ENCODE peak calls at places on chromosomes 16 and 17, in four cellular contexts. B is ascending aorta, F is epithelial cell of esophagus, M is T-helper 1 cell. C is an unnamed sample.

GRCh38 chr17:15478845-15479244 is 11.4 kb upstream of the CDRT4 start:
- DNase-seq in B (no peak), F (no peak), M (no peak), C (no peak)

GRCh38 chr16:87267566-87267965 is 49.6 kb downstream of the C16orf95 start:
- DNase-seq in B (no peak), F (no peak), M (no peak), C (no peak)

GRCh38 chr17:44221862-44222111 is 2.3 kb upstream of the UBTF start:
- DNase-seq in B (no peak), F (no peak), M (no peak), C (no peak)

GRCh38 chr16:51149721-51150158 is 1.3 kb downstream of the SALL1 start:
- DNase-seq in B (no peak), F (no peak), M (no peak), C (no peak)

GRCh38 chr16:35391328-35391727 is 1931.9 kb downstream of the TP53TG3F start:
- DNase-seq in B (no peak), F (peak; percentile 62), M (no peak), C (no peak)

GRCh38 chr17:32006957-32007462 is at the start of gene LRRC37B:
- DNase-seq in B (peak; percentile 93), F (peak; percentile 79), M (peak; percentile 83), C (peak; percentile 28)

GRCh38 chr16:2163211-2163881 is 7.8 kb downstream of the TRAF7 start:
- DNase-seq in B (no peak), F (peak; percentile 91), M (no peak), C (no peak)

GRCh38 chr16:83743241-83743640 is 64.5 kb upstream of the HSBP1 start:
- DNase-seq in B (no peak), F (no peak), M (no peak), C (no peak)

GRCh38 chr16:14196011-14196410 is 124.9 kb downstream of the MRTFB start:
- DNase-seq in B (no peak), F (no peak), M (no peak), C (no peak)

GRCh38 chr16:10566613-10567012 is 13.8 kb downstream of the EMP2 start:
- DNase-seq in B (no peak), F (no peak), M (no peak), C (no peak)

GRCh38 chr16:72794986-72795385 is 252.9 kb downstream of the ZFHX3 start:
- DNase-seq in B (no peak), F (no peak), M (no peak), C (no peak)

GRCh38 chr17:40348562-40349476 is 15.7 kb downstream of the GJD3 start:
- DNase-seq in B (peak; percentile 82), F (peak; percentile 20), M (no peak), C (no peak)

GRCh38 chr17:82489851-82490511 is 29.6 kb upstream of the FOXK2 start:
- DNase-seq in B (no peak), F (no peak), M (no peak), C (no peak)

GRCh38 chr16:69703638-69704037 is 22.7 kb downstream of the NQO1 start:
- DNase-seq in B (no peak), F (no peak), M (no peak), C (no peak)

GRCh38 chr17:40179923-40180659 is 2.8 kb downstream of the RAPGEFL1 start:
- DNase-seq in B (no peak), F (peak; percentile 65), M (no peak), C (no peak)

GRCh38 chr17:3688852-3689261 is 7.1 kb downstream of the P2RX5 start:
- DNase-seq in B (no peak), F (no peak), M (no peak), C (no peak)

GRCh38 chr17:44921122-44921882 is 6.0 kb upstream of the GFAP start:
- DNase-seq in B (no peak), F (no peak), M (no peak), C (no peak)

GRCh38 chr16:22217890-22218730 is 12.0 kb downstream of the EEF2K start:
- DNase-seq in B (peak; percentile 81), F (no peak), M (no peak), C (no peak)

GRCh38 chr16:640614-641013 is 1.0 kb upstream of the MCRIP2 start:
- DNase-seq in B (no peak), F (no peak), M (no peak), C (no peak)

GRCh38 chr17:49511810-49512209 is 16.7 kb downstream of the NGFR start:
- DNase-seq in B (no peak), F (no peak), M (no peak), C (no peak)

GRCh38 chr16:87951550-87952538 is 610 bp downstream of the BANP start:
- DNase-seq in B (no peak), F (no peak), M (no peak), C (no peak)

GRCh38 chr17:42623732-42624596 is 14.5 kb downstream of the TUBG1 start:
- DNase-seq in B (no peak), F (peak; percentile 85), M (no peak), C (no peak)

GRCh38 chr17:57067781-57068180 is 17.3 kb upstream of the AKAP1 start:
- DNase-seq in B (no peak), F (no peak), M (no peak), C (no peak)

GRCh38 chr16:68287276-68288251 is 23.2 kb downstream of the SLC7A6OS start:
- DNase-seq in B (peak; percentile 92), F (peak; percentile 67), M (no peak), C (no peak)

GRCh38 chr16:31476305-31477219 is 4.6 kb downstream of the TGFB1I1 start:
- DNase-seq in B (peak; percentile 84), F (no peak), M (peak; percentile 85), C (peak; percentile 44)

GRCh38 chr17:7023576-7024401 is 939 bp downstream of the BCL6B start:
- DNase-seq in B (peak; percentile 93), F (peak; percentile 88), M (peak; percentile 91), C (no peak)

C was measured in esophagus squamous epithelium.